ENCODE peak calls at places on chromosomes 3 and 15, in six cellular contexts. I, R, V, O, B and M are unnamed samples.

GRCh38 chr3:23966308-23966707 is 21.2 kb downstream of the NR1D2 start:
- DNase-seq in I (no peak), R (no peak), V (peak; percentile 85), O (peak; percentile 81), B (no peak), M (peak; percentile 78)

GRCh38 chr3:183375337-183375736 is 53.1 kb downstream of the MCF2L2 start:
- DNase-seq in I (no peak), R (no peak), V (peak; percentile 21), O (no peak), B (no peak), M (no peak)

GRCh38 chr15:50774450-50774849 is 8.9 kb upstream of the SPPL2A start:
- DNase-seq in I (no peak), R (no peak), V (no peak), O (no peak), B (no peak), M (no peak)

GRCh38 chr3:156749244-156749643 is 74.9 kb downstream of the TIPARP start:
- DNase-seq in I (no peak), R (no peak), V (no peak), O (peak; percentile 31), B (no peak), M (peak; percentile 70)

GRCh38 chr3:193710286-193711164 is 117.5 kb downstream of the OPA1 start:
- DNase-seq in I (no peak), R (no peak), V (no peak), O (no peak), B (no peak), M (no peak)

GRCh38 chr15:55715355-55716076 is 27.4 kb downstream of the PRTG start:
- DNase-seq in I (no peak), R (no peak), V (no peak), O (no peak), B (no peak), M (no peak)

GRCh38 chr15:39075756-39076341 is 505.0 kb upstream of the THBS1 start:
- DNase-seq in I (no peak), R (no peak), V (no peak), O (peak; percentile 39), B (no peak), M (no peak)

GRCh38 chr3:177620073-177620472 is 422.8 kb upstream of the TBL1XR1 start:
- DNase-seq in I (no peak), R (no peak), V (no peak), O (no peak), B (no peak), M (no peak)

GRCh38 chr15:57973534-57973933 is 92.0 kb downstream of the ALDH1A2 start:
- DNase-seq in I (no peak), R (no peak), V (no peak), O (no peak), B (no peak), M (no peak)

GRCh38 chr15:57972801-57973311 is 92.7 kb downstream of the ALDH1A2 start:
- DNase-seq in I (no peak), R (no peak), V (no peak), O (no peak), B (no peak), M (no peak)

DNA sequence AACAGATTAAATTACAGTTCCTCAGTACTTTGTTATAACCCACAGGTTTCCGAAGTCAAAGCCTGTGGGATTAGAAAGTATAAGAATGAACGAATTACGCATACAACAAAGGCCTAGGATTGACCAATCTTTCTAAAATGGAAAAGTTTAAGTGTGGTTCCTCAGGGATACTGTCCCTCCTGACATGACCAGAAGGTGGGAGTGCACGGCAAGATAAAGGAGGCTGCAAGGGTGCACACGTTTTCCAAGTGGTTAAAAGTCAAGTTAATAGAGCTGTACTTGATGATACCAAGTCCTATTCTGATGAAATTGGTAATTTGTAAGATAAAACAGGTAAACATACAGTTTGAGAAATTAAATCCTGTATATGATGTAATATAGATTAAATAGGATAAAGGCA is 96.2 kb downstream of the ALDH1A2 start:
- DNase-seq in I (no peak), R (no peak), V (peak; percentile 46), O (peak; percentile 4), B (no peak), M (peak; percentile 39)
- TF ChIP-seq CTCF in I (no peak), R (no peak), V (peak; percentile 25), O (peak; percentile 5), B (no peak), M (peak; percentile 6)

GRCh38 chr3:42655331-42655888 is 1.9 kb downstream of the ZBTB47 start:
- DNase-seq in I (peak; percentile 57), R (no peak), V (no peak), O (no peak), B (peak; percentile 41), M (no peak)
- H3K4me3 ChIP-seq in I (peak overlapping the region; percentile 78), R (peak overlapping the region; percentile 79), V (no peak overlapping the region), O (peak overlapping the region; percentile 87), B (peak overlapping the region; percentile 98), M (peak overlapping the region; percentile 83)

GRCh38 chr3:2597615-2598014 is 498.9 kb downstream of the CNTN4 start:
- DNase-seq in I (no peak), R (no peak), V (no peak), O (no peak), B (no peak), M (no peak)

GRCh38 chr3:2599471-2599870 is 500.8 kb downstream of the CNTN4 start:
- DNase-seq in I (no peak), R (no peak), V (no peak), O (peak; percentile 48), B (no peak), M (no peak)

DNA sequence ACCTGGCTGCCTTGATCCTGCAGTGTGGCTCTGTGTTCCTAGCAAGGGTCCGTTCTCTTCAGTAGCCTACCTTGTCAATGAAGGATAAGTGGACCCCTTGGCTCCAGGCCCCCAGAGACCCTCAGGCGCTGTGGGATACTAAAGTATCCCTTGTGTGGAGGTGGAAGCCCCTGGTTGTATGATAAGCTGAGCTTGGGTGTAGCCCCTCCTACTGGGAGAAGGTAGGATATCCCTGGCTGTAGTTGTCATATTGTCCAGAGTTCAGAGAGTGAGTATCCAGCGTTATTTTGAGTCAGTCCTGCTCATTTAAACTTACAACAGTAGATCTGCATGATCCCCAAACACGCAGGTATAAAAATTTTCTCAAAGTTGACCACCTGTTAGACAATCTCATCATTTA is 496.8 kb downstream of the CNTN4 start:
- DNase-seq in I (no peak), R (no peak), V (no peak), O (no peak), B (no peak), M (no peak)
- TF ChIP-seq CTCF in I (no peak), R (no peak), V (no peak), O (no peak), B (no peak), M (no peak)

GRCh38 chr3:4865714-4866113 is 113.5 kb upstream of the BHLHE40 start:
- DNase-seq in I (no peak), R (no peak), V (no peak), O (no peak), B (no peak), M (no peak)

GRCh38 chr3:4862973-4863372 is 116.3 kb upstream of the BHLHE40 start:
- DNase-seq in I (no peak), R (no peak), V (no peak), O (no peak), B (no peak), M (no peak)

GRCh38 chr3:4864503-4864902 is 114.7 kb upstream of the BHLHE40 start:
- DNase-seq in I (no peak), R (no peak), V (peak; percentile 44), O (peak; percentile 25), B (no peak), M (no peak)

DNA sequence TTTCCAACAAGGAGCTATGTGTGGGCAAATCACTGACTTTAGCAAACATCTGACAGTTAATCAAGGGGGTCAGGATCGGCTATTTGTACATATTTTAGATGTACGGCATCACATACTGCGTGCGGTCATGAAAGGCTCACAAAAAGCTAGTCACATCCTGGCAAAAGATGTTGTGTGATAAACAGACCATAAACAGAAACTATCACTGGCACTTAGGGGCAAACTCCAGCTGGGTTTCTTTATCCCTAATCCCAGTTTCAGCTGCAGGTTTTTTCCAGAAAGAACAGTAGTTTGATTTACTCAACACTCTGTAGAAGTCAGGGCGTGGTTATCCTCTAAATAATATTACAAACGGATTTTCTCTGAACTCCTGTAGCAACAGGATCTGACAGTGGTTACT is 112.4 kb upstream of the BHLHE40 start:
- DNase-seq in I (no peak), R (no peak), V (peak; percentile 25), O (peak; percentile 31), B (no peak), M (peak; percentile 26)
- H3K4me3 ChIP-seq in I (peak overlapping the region; percentile 67), R (no peak overlapping the region), V (no peak overlapping the region), O (no peak overlapping the region), B (peak overlapping the region; percentile 51), M (no peak overlapping the region)

DNA sequence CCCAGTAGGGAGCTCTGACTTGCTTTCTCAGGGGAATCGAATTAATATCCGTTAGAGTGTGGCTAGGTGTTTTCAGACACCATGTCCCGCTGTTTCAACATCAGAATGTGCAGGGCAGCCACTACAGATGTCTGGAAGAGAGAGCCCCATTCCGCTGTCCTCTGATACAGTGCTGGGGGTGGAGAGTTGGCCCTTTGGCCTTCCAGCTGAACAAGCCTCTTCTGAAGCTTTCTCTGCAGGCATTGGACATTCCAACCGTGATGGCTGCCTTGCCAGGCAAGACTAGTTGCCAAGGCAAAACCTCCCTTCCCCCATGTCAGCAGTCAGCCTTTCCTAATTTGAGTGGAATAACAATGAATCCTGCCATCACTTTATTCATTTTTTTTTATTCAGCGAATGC is 1.5 kb downstream of the FAH start:
- DNase-seq in I (no peak), R (no peak), V (peak; percentile 74), O (no peak), B (no peak), M (peak; percentile 83)
- TF ChIP-seq CTCF in I (no peak), R (no peak), V (no peak), O (no peak), B (no peak), M (no peak)